ENCODE peak calls at places on chromosomes 3 and 15, in five cellular contexts. One of them, this sample, is unnamed.

GRCh38 chr15:74336061-74337005 is 31.1 kb downstream of the CYP11A1 start:
- DNase-seq in anterior cingulate cortex: no peak
- DNase-seq in endothelial cell: no peak
- DNase-seq in NCI-H82: no peak
- DNase-seq in activated T-helper 1 cell treated with anti-CD3 and anti-CD28 coated beads, Interleukin-2, amount 50 U/mL, for 16 hours: no peak
- DNase-seq in this sample: no peak

GRCh38 chr3:189780556-189781270 is 149.5 kb downstream of the TP63 start:
- DNase-seq in anterior cingulate cortex: no peak
- DNase-seq in endothelial cell: no peak
- DNase-seq in NCI-H82: no peak
- DNase-seq in activated T-helper 1 cell treated with anti-CD3 and anti-CD28 coated beads, Interleukin-2, amount 50 U/mL, for 16 hours: no peak
- DNase-seq in this sample: no peak

GRCh38 chr3:24495334-24495994 is 814 bp upstream of the THRB start:
- DNase-seq in anterior cingulate cortex: no peak
- DNase-seq in endothelial cell: peak
- DNase-seq in NCI-H82: peak
- DNase-seq in activated T-helper 1 cell treated with anti-CD3 and anti-CD28 coated beads, Interleukin-2, amount 50 U/mL, for 16 hours: no peak
- DNase-seq in this sample: no peak

GRCh38 chr3:160451602-160452001 is 2.0 kb upstream of the TRIM59 start:
- DNase-seq in anterior cingulate cortex: no peak
- DNase-seq in endothelial cell: no peak
- DNase-seq in NCI-H82: no peak
- DNase-seq in activated T-helper 1 cell treated with anti-CD3 and anti-CD28 coated beads, Interleukin-2, amount 50 U/mL, for 16 hours: no peak
- DNase-seq in this sample: no peak

GRCh38 chr15:63573533-63573932 is 23.7 kb upstream of the FBXL22 start:
- DNase-seq in anterior cingulate cortex: no peak
- DNase-seq in endothelial cell: no peak
- DNase-seq in NCI-H82: no peak
- DNase-seq in activated T-helper 1 cell treated with anti-CD3 and anti-CD28 coated beads, Interleukin-2, amount 50 U/mL, for 16 hours: no peak
- DNase-seq in this sample: no peak

GRCh38 chr15:49686626-49687025 is 65.8 kb downstream of the DTWD1 start:
- DNase-seq in anterior cingulate cortex: no peak
- DNase-seq in endothelial cell: no peak
- DNase-seq in NCI-H82: no peak
- DNase-seq in activated T-helper 1 cell treated with anti-CD3 and anti-CD28 coated beads, Interleukin-2, amount 50 U/mL, for 16 hours: no peak
- DNase-seq in this sample: no peak

GRCh38 chr3:12810013-12810780 is 13.7 kb downstream of the CAND2 start:
- DNase-seq in anterior cingulate cortex: peak
- DNase-seq in endothelial cell: peak
- DNase-seq in NCI-H82: peak
- DNase-seq in activated T-helper 1 cell treated with anti-CD3 and anti-CD28 coated beads, Interleukin-2, amount 50 U/mL, for 16 hours: peak
- DNase-seq in this sample: peak

GRCh38 chr3:65659396-65659795 is 379.3 kb downstream of the MAGI1 start:
- DNase-seq in anterior cingulate cortex: no peak
- DNase-seq in endothelial cell: no peak
- DNase-seq in NCI-H82: no peak
- DNase-seq in activated T-helper 1 cell treated with anti-CD3 and anti-CD28 coated beads, Interleukin-2, amount 50 U/mL, for 16 hours: no peak
- DNase-seq in this sample: no peak

GRCh38 chr15:34739346-34739745 is 15.5 kb downstream of the GJD2 start:
- DNase-seq in anterior cingulate cortex: no peak
- DNase-seq in endothelial cell: no peak
- DNase-seq in NCI-H82: no peak
- DNase-seq in activated T-helper 1 cell treated with anti-CD3 and anti-CD28 coated beads, Interleukin-2, amount 50 U/mL, for 16 hours: no peak
- DNase-seq in this sample: no peak

GRCh38 chr3:64687381-64687780 is 419 bp downstream of the ADAMTS9 start:
- DNase-seq in anterior cingulate cortex: no peak
- DNase-seq in endothelial cell: no peak
- DNase-seq in NCI-H82: no peak
- DNase-seq in activated T-helper 1 cell treated with anti-CD3 and anti-CD28 coated beads, Interleukin-2, amount 50 U/mL, for 16 hours: no peak
- DNase-seq in this sample: no peak

GRCh38 chr15:46591462-46591861 is 956.6 kb downstream of the SQOR start:
- DNase-seq in anterior cingulate cortex: no peak
- DNase-seq in endothelial cell: no peak
- DNase-seq in NCI-H82: no peak
- DNase-seq in activated T-helper 1 cell treated with anti-CD3 and anti-CD28 coated beads, Interleukin-2, amount 50 U/mL, for 16 hours: no peak
- DNase-seq in this sample: no peak

GRCh38 chr15:69357773-69358765 is 56.1 kb upstream of the KIF23 start:
- DNase-seq in anterior cingulate cortex: no peak
- DNase-seq in endothelial cell: no peak
- DNase-seq in NCI-H82: no peak
- DNase-seq in activated T-helper 1 cell treated with anti-CD3 and anti-CD28 coated beads, Interleukin-2, amount 50 U/mL, for 16 hours: no peak
- DNase-seq in this sample: no peak

GRCh38 chr3:49165771-49166751 is at the start of gene CCDC71:
- DNase-seq in anterior cingulate cortex: peak
- DNase-seq in endothelial cell: peak
- DNase-seq in NCI-H82: peak
- DNase-seq in activated T-helper 1 cell treated with anti-CD3 and anti-CD28 coated beads, Interleukin-2, amount 50 U/mL, for 16 hours: peak
- DNase-seq in this sample: no peak

GRCh38 chr3:101017048-101017447 is 23.8 kb upstream of the ABI3BP start:
- DNase-seq in anterior cingulate cortex: no peak
- DNase-seq in endothelial cell: no peak
- DNase-seq in NCI-H82: no peak
- DNase-seq in activated T-helper 1 cell treated with anti-CD3 and anti-CD28 coated beads, Interleukin-2, amount 50 U/mL, for 16 hours: no peak
- DNase-seq in this sample: no peak

GRCh38 chr3:182575941-182576340 is 217.4 kb upstream of the ATP11B start:
- DNase-seq in anterior cingulate cortex: no peak
- DNase-seq in endothelial cell: no peak
- DNase-seq in NCI-H82: no peak
- DNase-seq in activated T-helper 1 cell treated with anti-CD3 and anti-CD28 coated beads, Interleukin-2, amount 50 U/mL, for 16 hours: no peak
- DNase-seq in this sample: no peak

GRCh38 chr3:129015388-129016105 is 14.4 kb downstream of the EFCC1 start:
- DNase-seq in anterior cingulate cortex: no peak
- DNase-seq in endothelial cell: peak
- DNase-seq in NCI-H82: no peak
- DNase-seq in activated T-helper 1 cell treated with anti-CD3 and anti-CD28 coated beads, Interleukin-2, amount 50 U/mL, for 16 hours: no peak
- DNase-seq in this sample: no peak

GRCh38 chr3:124075758-124076157 is 83.8 kb upstream of the ROPN1 start:
- DNase-seq in anterior cingulate cortex: no peak
- DNase-seq in endothelial cell: no peak
- DNase-seq in NCI-H82: no peak
- DNase-seq in activated T-helper 1 cell treated with anti-CD3 and anti-CD28 coated beads, Interleukin-2, amount 50 U/mL, for 16 hours: no peak
- DNase-seq in this sample: no peak

GRCh38 chr3:13108861-13109260 is 35.6 kb upstream of the IQSEC1 start:
- DNase-seq in anterior cingulate cortex: no peak
- DNase-seq in endothelial cell: no peak
- DNase-seq in NCI-H82: no peak
- DNase-seq in activated T-helper 1 cell treated with anti-CD3 and anti-CD28 coated beads, Interleukin-2, amount 50 U/mL, for 16 hours: no peak
- DNase-seq in this sample: no peak

GRCh38 chr3:151439652-151440125 is 21.2 kb downstream of the IGSF10 start:
- DNase-seq in anterior cingulate cortex: no peak
- DNase-seq in endothelial cell: peak
- DNase-seq in NCI-H82: peak
- DNase-seq in activated T-helper 1 cell treated with anti-CD3 and anti-CD28 coated beads, Interleukin-2, amount 50 U/mL, for 16 hours: no peak
- DNase-seq in this sample: no peak

GRCh38 chr3:182913889-182914288 is 66.4 kb downstream of the DCUN1D1 start:
- DNase-seq in anterior cingulate cortex: no peak
- DNase-seq in endothelial cell: no peak
- DNase-seq in NCI-H82: no peak
- DNase-seq in activated T-helper 1 cell treated with anti-CD3 and anti-CD28 coated beads, Interleukin-2, amount 50 U/mL, for 16 hours: no peak
- DNase-seq in this sample: no peak

GRCh38 chr3:50238549-50239026 is 2.6 kb downstream of the GNAI2 start:
- DNase-seq in anterior cingulate cortex: peak
- DNase-seq in endothelial cell: no peak
- DNase-seq in NCI-H82: no peak
- DNase-seq in activated T-helper 1 cell treated with anti-CD3 and anti-CD28 coated beads, Interleukin-2, amount 50 U/mL, for 16 hours: no peak
- DNase-seq in this sample: no peak

GRCh38 chr3:10140996-10141546 is 507 bp upstream of the VHL start:
- DNase-seq in anterior cingulate cortex: no peak
- DNase-seq in endothelial cell: no peak
- DNase-seq in NCI-H82: peak
- DNase-seq in activated T-helper 1 cell treated with anti-CD3 and anti-CD28 coated beads, Interleukin-2, amount 50 U/mL, for 16 hours: no peak
- DNase-seq in this sample: no peak

GRCh38 chr3:52843116-52843865 is 8.5 kb upstream of the MUSTN1 start:
- DNase-seq in anterior cingulate cortex: no peak
- DNase-seq in endothelial cell: no peak
- DNase-seq in NCI-H82: no peak
- DNase-seq in activated T-helper 1 cell treated with anti-CD3 and anti-CD28 coated beads, Interleukin-2, amount 50 U/mL, for 16 hours: no peak
- DNase-seq in this sample: no peak

GRCh38 chr3:74633021-74633420 is 18.6 kb upstream of the CNTN3 start:
- DNase-seq in anterior cingulate cortex: no peak
- DNase-seq in endothelial cell: no peak
- DNase-seq in NCI-H82: no peak
- DNase-seq in activated T-helper 1 cell treated with anti-CD3 and anti-CD28 coated beads, Interleukin-2, amount 50 U/mL, for 16 hours: no peak
- DNase-seq in this sample: no peak

GRCh38 chr3:4980229-4981159 is 1.3 kb downstream of the BHLHE40 start:
- DNase-seq in anterior cingulate cortex: peak
- DNase-seq in endothelial cell: peak
- DNase-seq in NCI-H82: peak
- DNase-seq in activated T-helper 1 cell treated with anti-CD3 and anti-CD28 coated beads, Interleukin-2, amount 50 U/mL, for 16 hours: peak
- DNase-seq in this sample: peak